ENCODE peak calls at places on chromosomes 12 and 14, in six cellular contexts. One of them, this sample, is unnamed.
A peak's percentile ranks its signal among the peaks of the same experiment; 100 is the strongest.

GRCh38 chr12:125070117-125070516 is 4.9 kb downstream of the AACS start:
- DNase-seq in CD4-positive, CD25-positive, alpha-beta regulatory T cell: no peak
- DNase-seq in T-cell: no peak
- DNase-seq in mesenteric fat pad: no peak
- DNase-seq in astrocyte of the cerebellum: no peak
- DNase-seq in activated effector memory CD4-positive, alpha-beta T cell treated with anti-CD3 and anti-CD28 coated beads, Interleukin-2, amount 50 U/mL, for 16 hours: no peak
- DNase-seq in this sample: no peak

GRCh38 chr14:105150368-105151111 is 18.0 kb downstream of the JAG2 start:
- DNase-seq in T-cell: no peak
- DNase-seq in CD4-positive, CD25-positive, alpha-beta regulatory T cell: no peak
- DNase-seq in activated effector memory CD4-positive, alpha-beta T cell treated with anti-CD3 and anti-CD28 coated beads, Interleukin-2, amount 50 U/mL, for 16 hours: no peak
- DNase-seq in mesenteric fat pad: no peak
- DNase-seq in astrocyte of the cerebellum: no peak
- DNase-seq in this sample: peak; percentile 23

GRCh38 chr14:53412819-53413664 is 259.9 kb upstream of the DDHD1 start:
- DNase-seq in CD4-positive, CD25-positive, alpha-beta regulatory T cell: no peak
- DNase-seq in activated effector memory CD4-positive, alpha-beta T cell treated with anti-CD3 and anti-CD28 coated beads, Interleukin-2, amount 50 U/mL, for 16 hours: no peak
- DNase-seq in mesenteric fat pad: no peak
- DNase-seq in astrocyte of the cerebellum: no peak
- DNase-seq in T-cell: no peak
- DNase-seq in this sample: no peak

GRCh38 chr12:57694459-57695019 is 607 bp downstream of the OS9 start:
- DNase-seq in activated effector memory CD4-positive, alpha-beta T cell treated with anti-CD3 and anti-CD28 coated beads, Interleukin-2, amount 50 U/mL, for 16 hours: no peak
- DNase-seq in T-cell: no peak
- DNase-seq in CD4-positive, CD25-positive, alpha-beta regulatory T cell: no peak
- DNase-seq in mesenteric fat pad: no peak
- DNase-seq in astrocyte of the cerebellum: no peak
- DNase-seq in this sample: no peak

GRCh38 chr12:108729612-108730336 is 1.5 kb downstream of the CORO1C start:
- DNase-seq in activated effector memory CD4-positive, alpha-beta T cell treated with anti-CD3 and anti-CD28 coated beads, Interleukin-2, amount 50 U/mL, for 16 hours: no peak
- DNase-seq in astrocyte of the cerebellum: no peak
- DNase-seq in T-cell: no peak
- DNase-seq in mesenteric fat pad: no peak
- DNase-seq in CD4-positive, CD25-positive, alpha-beta regulatory T cell: no peak
- DNase-seq in this sample: no peak

GRCh38 chr14:104700747-104701215 is 11.4 kb downstream of the INF2 start:
- DNase-seq in T-cell: no peak
- DNase-seq in mesenteric fat pad: no peak
- DNase-seq in activated effector memory CD4-positive, alpha-beta T cell treated with anti-CD3 and anti-CD28 coated beads, Interleukin-2, amount 50 U/mL, for 16 hours: no peak
- DNase-seq in CD4-positive, CD25-positive, alpha-beta regulatory T cell: no peak
- DNase-seq in astrocyte of the cerebellum: no peak
- DNase-seq in this sample: no peak

GRCh38 chr12:114744696-114745095 is 60.7 kb upstream of the TBX3 start:
- DNase-seq in activated effector memory CD4-positive, alpha-beta T cell treated with anti-CD3 and anti-CD28 coated beads, Interleukin-2, amount 50 U/mL, for 16 hours: no peak
- DNase-seq in astrocyte of the cerebellum: no peak
- DNase-seq in CD4-positive, CD25-positive, alpha-beta regulatory T cell: no peak
- DNase-seq in mesenteric fat pad: no peak
- DNase-seq in T-cell: no peak
- DNase-seq in this sample: no peak

GRCh38 chr12:27434673-27435565 is 11.6 kb upstream of the SMCO2 start:
- DNase-seq in activated effector memory CD4-positive, alpha-beta T cell treated with anti-CD3 and anti-CD28 coated beads, Interleukin-2, amount 50 U/mL, for 16 hours: no peak
- DNase-seq in mesenteric fat pad: no peak
- DNase-seq in astrocyte of the cerebellum: no peak
- DNase-seq in CD4-positive, CD25-positive, alpha-beta regulatory T cell: no peak
- DNase-seq in T-cell: no peak
- DNase-seq in this sample: peak; percentile 11

GRCh38 chr14:89443002-89443660 is 26.1 kb upstream of the FOXN3 start:
- DNase-seq in CD4-positive, CD25-positive, alpha-beta regulatory T cell: no peak
- DNase-seq in astrocyte of the cerebellum: no peak
- DNase-seq in T-cell: no peak
- DNase-seq in activated effector memory CD4-positive, alpha-beta T cell treated with anti-CD3 and anti-CD28 coated beads, Interleukin-2, amount 50 U/mL, for 16 hours: no peak
- DNase-seq in mesenteric fat pad: no peak
- DNase-seq in this sample: no peak

GRCh38 chr12:32025906-32026305 is 66.7 kb downstream of the RESF1 start:
- DNase-seq in T-cell: peak; percentile 20
- DNase-seq in CD4-positive, CD25-positive, alpha-beta regulatory T cell: peak; percentile 1
- DNase-seq in astrocyte of the cerebellum: no peak
- DNase-seq in mesenteric fat pad: peak; percentile 22
- DNase-seq in activated effector memory CD4-positive, alpha-beta T cell treated with anti-CD3 and anti-CD28 coated beads, Interleukin-2, amount 50 U/mL, for 16 hours: peak; percentile 74
- DNase-seq in this sample: peak; percentile 70

GRCh38 chr14:23339506-23340268 is 13.0 kb downstream of the SLC22A17 start:
- DNase-seq in CD4-positive, CD25-positive, alpha-beta regulatory T cell: no peak
- DNase-seq in mesenteric fat pad: no peak
- DNase-seq in T-cell: no peak
- DNase-seq in astrocyte of the cerebellum: no peak
- DNase-seq in activated effector memory CD4-positive, alpha-beta T cell treated with anti-CD3 and anti-CD28 coated beads, Interleukin-2, amount 50 U/mL, for 16 hours: no peak
- DNase-seq in this sample: no peak

GRCh38 chr14:64725879-64726584 is 21.8 kb downstream of the PLEKHG3 start:
- DNase-seq in mesenteric fat pad: no peak
- DNase-seq in T-cell: no peak
- DNase-seq in CD4-positive, CD25-positive, alpha-beta regulatory T cell: no peak
- DNase-seq in activated effector memory CD4-positive, alpha-beta T cell treated with anti-CD3 and anti-CD28 coated beads, Interleukin-2, amount 50 U/mL, for 16 hours: peak; percentile 13
- DNase-seq in astrocyte of the cerebellum: no peak
- DNase-seq in this sample: no peak

GRCh38 chr14:104685216-104685997 is 4.0 kb upstream of the INF2 start:
- DNase-seq in astrocyte of the cerebellum: no peak
- DNase-seq in mesenteric fat pad: no peak
- DNase-seq in activated effector memory CD4-positive, alpha-beta T cell treated with anti-CD3 and anti-CD28 coated beads, Interleukin-2, amount 50 U/mL, for 16 hours: no peak
- DNase-seq in T-cell: no peak
- DNase-seq in CD4-positive, CD25-positive, alpha-beta regulatory T cell: no peak
- DNase-seq in this sample: no peak

GRCh38 chr14:23057757-23058653 is 685 bp upstream of the CDH24 start:
- DNase-seq in astrocyte of the cerebellum: peak; percentile 73
- DNase-seq in activated effector memory CD4-positive, alpha-beta T cell treated with anti-CD3 and anti-CD28 coated beads, Interleukin-2, amount 50 U/mL, for 16 hours: peak; percentile 95
- DNase-seq in mesenteric fat pad: peak; percentile 94
- DNase-seq in CD4-positive, CD25-positive, alpha-beta regulatory T cell: peak; percentile 77
- DNase-seq in T-cell: peak; percentile 80
- DNase-seq in this sample: peak; percentile 80

GRCh38 chr14:77615231-77616132 is 955 bp downstream of the SPTLC2 start:
- DNase-seq in activated effector memory CD4-positive, alpha-beta T cell treated with anti-CD3 and anti-CD28 coated beads, Interleukin-2, amount 50 U/mL, for 16 hours: peak; percentile 64
- DNase-seq in mesenteric fat pad: no peak
- DNase-seq in CD4-positive, CD25-positive, alpha-beta regulatory T cell: no peak
- DNase-seq in astrocyte of the cerebellum: no peak
- DNase-seq in T-cell: peak; percentile 5
- DNase-seq in this sample: peak; percentile 17

GRCh38 chr12:83199069-83199468 is 512.4 kb downstream of the TMTC2 start:
- DNase-seq in activated effector memory CD4-positive, alpha-beta T cell treated with anti-CD3 and anti-CD28 coated beads, Interleukin-2, amount 50 U/mL, for 16 hours: no peak
- DNase-seq in CD4-positive, CD25-positive, alpha-beta regulatory T cell: no peak
- DNase-seq in astrocyte of the cerebellum: no peak
- DNase-seq in mesenteric fat pad: no peak
- DNase-seq in T-cell: no peak
- DNase-seq in this sample: no peak

GRCh38 chr12:571795-572531 is 91.3 kb downstream of the NINJ2 start:
- DNase-seq in mesenteric fat pad: no peak
- DNase-seq in activated effector memory CD4-positive, alpha-beta T cell treated with anti-CD3 and anti-CD28 coated beads, Interleukin-2, amount 50 U/mL, for 16 hours: peak; percentile 59
- DNase-seq in T-cell: no peak
- DNase-seq in astrocyte of the cerebellum: no peak
- DNase-seq in CD4-positive, CD25-positive, alpha-beta regulatory T cell: no peak
- DNase-seq in this sample: no peak

GRCh38 chr14:87745507-87746118 is 247.4 kb downstream of the GALC start:
- DNase-seq in activated effector memory CD4-positive, alpha-beta T cell treated with anti-CD3 and anti-CD28 coated beads, Interleukin-2, amount 50 U/mL, for 16 hours: no peak
- DNase-seq in CD4-positive, CD25-positive, alpha-beta regulatory T cell: no peak
- DNase-seq in T-cell: no peak
- DNase-seq in astrocyte of the cerebellum: peak; percentile 2
- DNase-seq in mesenteric fat pad: no peak
- DNase-seq in this sample: no peak

GRCh38 chr14:64998455-64998931 is 11.8 kb downstream of the FNTB start:
- DNase-seq in CD4-positive, CD25-positive, alpha-beta regulatory T cell: no peak
- DNase-seq in mesenteric fat pad: no peak
- DNase-seq in activated effector memory CD4-positive, alpha-beta T cell treated with anti-CD3 and anti-CD28 coated beads, Interleukin-2, amount 50 U/mL, for 16 hours: no peak
- DNase-seq in astrocyte of the cerebellum: no peak
- DNase-seq in T-cell: no peak
- DNase-seq in this sample: no peak

GRCh38 chr14:72856530-72857264 is 37.2 kb downstream of the DPF3 start:
- DNase-seq in activated effector memory CD4-positive, alpha-beta T cell treated with anti-CD3 and anti-CD28 coated beads, Interleukin-2, amount 50 U/mL, for 16 hours: no peak
- DNase-seq in astrocyte of the cerebellum: no peak
- DNase-seq in T-cell: no peak
- DNase-seq in mesenteric fat pad: peak; percentile 41
- DNase-seq in CD4-positive, CD25-positive, alpha-beta regulatory T cell: no peak
- DNase-seq in this sample: no peak